ENCODE peak calls at places on chromosomes 11 and 22, in ten cellular contexts. B is fibroblast of lung, Q is psoas muscle, L is H7, U is heart right ventricle, A is lower lobe of right lung, Z is uterus, H is GM23248, Y is left ventricle myocardium inferior, C is cardiac muscle cell. J is an unnamed sample.

GRCh38 chr11:61679893-61680621 is at the start of gene DAGLA:
- DNase-seq in Y (peak; percentile 70), U (peak; percentile 82), A (peak; percentile 82), Q (peak; percentile 82), H (peak; percentile 70), C (peak; percentile 76), Z (peak; percentile 79), L (peak; percentile 97), B (peak; percentile 42), J (peak; percentile 72)

GRCh38 chr22:48954781-48955311 is 872.8 kb downstream of the BRD1 start:
- DNase-seq in Q (no peak), H (peak; percentile 2), Y (no peak), U (no peak), Z (no peak), B (no peak), C (no peak), L (peak; percentile 57), A (no peak), J (no peak)

GRCh38 chr11:61923166-61924015 is 6.0 kb upstream of the RAB3IL1 start:
- DNase-seq in C (peak; percentile 64), Q (peak; percentile 85), A (no peak), H (peak; percentile 72), Z (peak; percentile 83), B (peak; percentile 43), L (peak; percentile 85), Y (peak; percentile 79), U (peak; percentile 70), J (peak; percentile 44)

GRCh38 chr22:24901448-24901847 is 45.0 kb downstream of the LHFPL7 start:
- DNase-seq in H (no peak), L (no peak), C (no peak), A (no peak), Z (no peak), U (no peak), Y (no peak), B (no peak), Q (no peak), J (no peak)

GRCh38 chr11:90246468-90246867 is 23.6 kb upstream of the CHORDC1 start:
- DNase-seq in Z (no peak), B (no peak), Q (no peak), A (no peak), H (no peak), L (no peak), U (no peak), C (no peak), Y (no peak), J (no peak)

GRCh38 chr22:19717691-19718254 is 3.5 kb downstream of the SEPTIN5 start:
- DNase-seq in C (peak; percentile 82), B (peak; percentile 48), H (peak; percentile 84), U (peak; percentile 87), Z (peak; percentile 86), L (peak; percentile 98), A (peak; percentile 87), Y (peak; percentile 81), Q (peak; percentile 88), J (peak; percentile 83)

GRCh38 chr11:68998390-68998911 is 14.6 kb downstream of the MRGPRF start:
- DNase-seq in C (peak; percentile 83), L (peak; percentile 55), Q (peak; percentile 50), U (no peak), Z (peak; percentile 21), B (peak; percentile 21), Y (no peak), H (peak; percentile 15), A (peak; percentile 30), J (no peak)

GRCh38 chr22:25829808-25830777 is 88.1 kb downstream of the MYO18B start:
- DNase-seq in U (no peak), L (no peak), H (no peak), Z (no peak), C (no peak), A (no peak), B (no peak), Q (peak; percentile 56), Y (peak; percentile 35), J (no peak)

GRCh38 chr11:62445314-62445740 is 26.5 kb downstream of the SCGB1A1 start:
- DNase-seq in Z (peak; percentile 85), H (peak; percentile 69), U (no peak), L (no peak), C (no peak), B (peak; percentile 70), Q (no peak), Y (peak; percentile 38), A (no peak), J (peak; percentile 43)

GRCh38 chr11:68408512-68408911 is 52.0 kb upstream of the PPP6R3 start:
- DNase-seq in B (no peak), U (no peak), H (no peak), Q (no peak), A (no peak), Z (no peak), Y (no peak), C (no peak), L (no peak), J (no peak)

GRCh38 chr11:12983331-12983730 is 25.8 kb upstream of the RASSF10 start:
- DNase-seq in C (no peak), H (no peak), U (no peak), A (no peak), Y (no peak), Z (no peak), L (no peak), Q (no peak), B (no peak), J (no peak)

GRCh38 chr11:106286881-106287504 is 209.5 kb downstream of the AASDHPPT start:
- DNase-seq in Q (no peak), B (no peak), H (no peak), A (no peak), U (no peak), C (peak; percentile 63), Z (no peak), Y (no peak), L (no peak), J (no peak)

GRCh38 chr11:113587318-113587739 is 112.1 kb upstream of the DRD2 start:
- DNase-seq in A (no peak), L (no peak), U (no peak), B (peak; percentile 48), Y (no peak), Q (no peak), Z (no peak), H (peak; percentile 91), C (no peak), J (no peak)

GRCh38 chr11:102320166-102320565 is 2.9 kb downstream of the BIRC3 start:
- DNase-seq in Z (no peak), B (no peak), Y (no peak), U (no peak), Q (no peak), L (no peak), A (no peak), C (no peak), H (no peak), J (no peak)
- H3K36me3 ChIP-seq in Z (no peaks in the 10 kb centered on the region), B (no peaks in the 10 kb centered on the region), Y (no peaks in the 10 kb centered on the region), U (peaks cover 10% of the 10 kb centered on the region), Q (no peaks in the 10 kb centered on the region), L (no peaks in the 10 kb centered on the region), A (peaks cover 8% of the 10 kb centered on the region), C (no peaks in the 10 kb centered on the region), H (no peaks in the 10 kb centered on the region), J (no peaks in the 10 kb centered on the region)

GRCh38 chr22:40422558-40423245 is 52.3 kb downstream of the SGSM3 start:
- DNase-seq in H (no peak), C (no peak), A (peak; percentile 67), Q (peak; percentile 44), L (no peak), Z (no peak), Y (peak; percentile 14), U (no peak), B (no peak), J (no peak)

GRCh38 chr22:40420341-40421081 is 50.1 kb downstream of the SGSM3 start:
- DNase-seq in A (no peak), U (no peak), Q (peak; percentile 47), H (no peak), Z (no peak), L (no peak), B (no peak), Y (peak; percentile 12), C (no peak), J (no peak)

GRCh38 chr22:40421082-40421350 is 50.6 kb downstream of the SGSM3 start:
- DNase-seq in U (no peak), A (no peak), H (no peak), C (no peak), Y (peak; percentile 2), L (no peak), Z (no peak), Q (peak; percentile 22), B (no peak), J (no peak)

GRCh38 chr22:40423246-40423753 is 52.9 kb downstream of the SGSM3 start:
- DNase-seq in U (no peak), H (no peak), L (no peak), C (no peak), Q (peak; percentile 50), A (peak; percentile 45), Y (peak; percentile 7), Z (no peak), B (no peak), J (no peak)

DNA sequence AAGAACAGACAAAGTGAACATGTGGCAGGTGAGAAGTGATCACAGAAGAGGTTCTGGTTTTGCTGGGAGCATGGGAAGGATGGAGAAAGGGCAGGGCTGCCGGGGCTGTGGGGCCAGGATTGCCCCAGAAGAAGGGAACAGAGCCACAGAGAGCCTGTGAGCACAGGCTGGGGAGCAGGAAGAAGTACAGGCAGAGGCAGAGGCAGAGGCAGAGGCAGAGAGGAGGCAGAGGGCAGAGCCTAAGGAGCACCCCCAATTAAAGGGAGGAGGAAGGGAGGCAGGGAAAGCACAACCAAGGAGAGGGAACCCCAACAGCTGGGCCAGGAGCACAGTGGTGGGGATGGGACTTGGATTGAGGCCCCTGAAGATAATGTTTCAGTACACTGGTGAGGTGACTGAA is 51.5 kb downstream of the SGSM3 start:
- DNase-seq in B (no peak), Y (peak; percentile 5), L (no peak), U (no peak), Z (no peak), C (no peak), A (no peak), H (no peak), Q (peak; percentile 6), J (no peak)
- H3K36me3 ChIP-seq in B (peaks cover 44% of the 10 kb centered on the region), Y (peaks cover 90% of the 10 kb centered on the region), L (peaks cover 20% of the 10 kb centered on the region), U (peaks cover 100% of the 10 kb centered on the region), Z (no peaks in the 10 kb centered on the region), C (peaks cover 17% of the 10 kb centered on the region), A (peaks cover 100% of the 10 kb centered on the region), H (peaks cover 5% of the 10 kb centered on the region), Q (peaks cover 62% of the 10 kb centered on the region), J (no peaks in the 10 kb centered on the region)

GRCh38 chr11:27477831-27478230 is 5.2 kb upstream of the LGR4 start:
- DNase-seq in A (no peak), Q (no peak), H (no peak), B (no peak), Y (no peak), L (no peak), U (no peak), C (no peak), Z (no peak), J (no peak)
- H3K36me3 ChIP-seq in A (no peaks in the 10 kb centered on the region), Q (no peaks in the 10 kb centered on the region), H (no peaks in the 10 kb centered on the region), B (no peaks in the 10 kb centered on the region), Y (no peaks in the 10 kb centered on the region), L (no peaks in the 10 kb centered on the region), U (no peaks in the 10 kb centered on the region), C (no peaks in the 10 kb centered on the region), Z (no peaks in the 10 kb centered on the region), J (no peaks in the 10 kb centered on the region)

DNA sequence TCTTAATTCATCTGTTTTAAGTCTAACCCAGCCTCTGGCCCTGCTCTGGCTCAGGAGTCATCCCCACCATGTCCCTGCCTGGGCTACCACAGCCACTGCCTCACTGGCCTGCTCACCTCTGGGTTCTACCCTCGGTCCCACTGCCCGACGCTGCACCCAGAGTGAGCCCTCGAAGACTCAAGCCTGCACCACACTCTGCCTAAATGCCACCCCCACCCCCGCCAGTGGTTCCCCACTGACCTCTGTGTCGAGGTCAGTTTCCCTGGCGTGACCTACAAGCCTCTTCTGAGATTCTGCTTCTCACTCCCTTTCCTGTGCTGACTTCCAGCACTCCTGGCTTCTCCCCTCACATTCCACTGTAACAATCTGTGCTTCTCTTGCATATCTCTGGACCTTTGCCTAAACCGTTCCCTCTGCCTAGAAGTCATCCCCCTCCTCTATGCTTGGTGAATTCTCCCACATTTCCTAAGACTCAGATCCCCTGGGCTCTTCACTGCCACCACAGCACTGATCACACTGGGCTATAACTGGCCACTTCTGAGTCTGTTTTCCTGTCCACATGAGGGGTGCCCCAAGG is 12.5 kb upstream of the PDE2A start:
- DNase-seq in Z (peak; percentile 42), A (no peak), Y (no peak), Q (no peak), B (no peak), L (no peak), C (no peak), U (no peak), H (peak; percentile 42), J (no peak)
- H3K36me3 ChIP-seq in Z (no peaks in the 10 kb centered on the region), A (peaks cover 92% of the 10 kb centered on the region), Y (peaks cover 68% of the 10 kb centered on the region), Q (peaks cover 52% of the 10 kb centered on the region), B (peaks cover 8% of the 10 kb centered on the region), L (peaks cover 7% of the 10 kb centered on the region), C (peaks cover 16% of the 10 kb centered on the region), U (peaks cover 88% of the 10 kb centered on the region), H (no peaks in the 10 kb centered on the region), J (peaks cover 2% of the 10 kb centered on the region)

J was measured in mucosa of descending colon.